ENCODE peak calls at places on chromosomes 3 and 15, in nine cellular contexts. B is RPMI7951, E is naive B cell, R is EL, Q is brain microvascular endothelial cell, P is posterior vena cava, G is AG04449, K is cardiac muscle cell, N is T-helper 2 cell. W is an unnamed sample.

GRCh38 chr3:73036694-73037368 is 24.6 kb upstream of the EBLN2 start:
- DNase-seq in B (no peak), E (no peak), R (peak), Q (no peak), P (no peak), G (no peak), K (no peak), N (no peak), W (no peak)

GRCh38 chr3:124837730-124838186 is 49.4 kb downstream of the ITGB5 start:
- DNase-seq in B (peak), E (no peak), R (peak), Q (peak), P (peak), G (no peak), K (peak), N (no peak), W (peak)

GRCh38 chr3:159239054-159239453 is 437.2 kb downstream of the MFSD1 start:
- DNase-seq in B (no peak), E (no peak), R (no peak), Q (no peak), P (no peak), G (no peak), K (no peak), N (no peak), W (no peak)

GRCh38 chr15:46365612-46366011 is 730.8 kb downstream of the SQOR start:
- DNase-seq in B (peak), E (no peak), R (peak), Q (no peak), P (peak), G (peak), K (peak), N (no peak), W (peak)

GRCh38 chr3:58299839-58300516 is 6.1 kb upstream of the RPP14 start:
- DNase-seq in B (peak), E (peak), R (peak), Q (peak), P (no peak), G (no peak), K (peak), N (no peak), W (peak)

GRCh38 chr3:10406414-10406813 is 85.5 kb upstream of the SEC13 start:
- DNase-seq in B (no peak), E (no peak), R (no peak), Q (no peak), P (no peak), G (no peak), K (no peak), N (no peak), W (no peak)

GRCh38 chr15:74317820-74318375 is 49.5 kb downstream of the CYP11A1 start:
- DNase-seq in B (peak), E (no peak), R (peak), Q (peak), P (peak), G (peak), K (peak), N (no peak), W (peak)

GRCh38 chr3:36403661-36404060 is 23.4 kb downstream of the STAC start:
- DNase-seq in B (no peak), E (no peak), R (peak), Q (no peak), P (no peak), G (no peak), K (no peak), N (no peak), W (peak)

GRCh38 chr15:55526559-55527036 is 18.6 kb upstream of the DNAAF4 start:
- DNase-seq in B (peak), E (no peak), R (peak), Q (peak), P (no peak), G (no peak), K (peak), N (no peak), W (peak)

GRCh38 chr3:61547625-61548024 is 13.7 kb upstream of the PTPRG start:
- DNase-seq in B (no peak), E (no peak), R (no peak), Q (no peak), P (no peak), G (no peak), K (no peak), N (no peak), W (no peak)

GRCh38 chr3:169542347-169542751 is 121.2 kb downstream of the MECOM start:
- DNase-seq in B (no peak), E (no peak), R (no peak), Q (no peak), P (no peak), G (no peak), K (peak), N (no peak), W (no peak)

GRCh38 chr15:41971089-41971892 is 1.1 kb downstream of the EHD4 start:
- DNase-seq in B (peak), E (peak), R (peak), Q (peak), P (peak), G (no peak), K (peak), N (peak), W (peak)

GRCh38 chr3:111277226-111277625 is 205.6 kb downstream of the NECTIN3 start:
- DNase-seq in B (peak), E (no peak), R (peak), Q (peak), P (no peak), G (peak), K (peak), N (no peak), W (peak)

GRCh38 chr3:139213936-139214335 is 129.9 kb upstream of the MRPS22 start:
- DNase-seq in B (no peak), E (no peak), R (no peak), Q (no peak), P (no peak), G (no peak), K (no peak), N (no peak), W (no peak)

GRCh38 chr3:17505856-17506255 is 236.6 kb downstream of the TBC1D5 start:
- DNase-seq in B (peak), E (no peak), R (peak), Q (no peak), P (no peak), G (no peak), K (peak), N (no peak), W (peak)

GRCh38 chr3:137647179-137647578 is 116.9 kb upstream of the SOX14 start:
- DNase-seq in B (no peak), E (no peak), R (no peak), Q (no peak), P (no peak), G (no peak), K (no peak), N (no peak), W (no peak)

GRCh38 chr3:191246628-191247027 is 47.6 kb downstream of the OSTN start:
- DNase-seq in B (peak), E (no peak), R (peak), Q (peak), P (no peak), G (no peak), K (peak), N (no peak), W (peak)

GRCh38 chr3:51887620-51888019 is 12.2 kb upstream of the IQCF5 start:
- DNase-seq in B (no peak), E (no peak), R (no peak), Q (no peak), P (no peak), G (no peak), K (no peak), N (no peak), W (no peak)

GRCh38 chr3:14467723-14468620 is 65.6 kb downstream of the SLC6A6 start:
- DNase-seq in B (peak), E (peak), R (peak), Q (peak), P (no peak), G (no peak), K (peak), N (no peak), W (peak)

GRCh38 chr3:113495035-113495434 is 19.9 kb downstream of the SPICE1 start:
- DNase-seq in B (peak), E (no peak), R (peak), Q (peak), P (no peak), G (no peak), K (peak), N (no peak), W (peak)

GRCh38 chr3:151925419-151925818 is 52.0 kb downstream of the SUCNR1 start:
- DNase-seq in B (peak), E (no peak), R (peak), Q (peak), P (no peak), G (no peak), K (no peak), N (no peak), W (no peak)

GRCh38 chr3:35079403-35079802 is 559.9 kb upstream of the ARPP21 start:
- DNase-seq in B (no peak), E (no peak), R (no peak), Q (no peak), P (no peak), G (no peak), K (no peak), N (no peak), W (no peak)

GRCh38 chr15:58182460-58183163 is 44.4 kb downstream of the AQP9 start:
- DNase-seq in B (peak), E (no peak), R (peak), Q (no peak), P (peak), G (no peak), K (peak), N (no peak), W (peak)

GRCh38 chr3:171943262-171944108 is 95.9 kb upstream of the FNDC3B start:
- DNase-seq in B (no peak), E (no peak), R (no peak), Q (no peak), P (no peak), G (no peak), K (no peak), N (no peak), W (no peak)

GRCh38 chr3:35393916-35394315 is 245.4 kb upstream of the ARPP21 start:
- DNase-seq in B (no peak), E (no peak), R (no peak), Q (peak), P (no peak), G (no peak), K (no peak), N (no peak), W (no peak)

GRCh38 chr15:70955151-70955550 is 62.5 kb downstream of the LRRC49 start:
- DNase-seq in B (peak), E (no peak), R (peak), Q (peak), P (no peak), G (no peak), K (peak), N (no peak), W (no peak)

GRCh38 chr3:126944089-126944965 is 38.6 kb upstream of the PLXNA1 start:
- DNase-seq in B (no peak), E (peak), R (no peak), Q (no peak), P (peak), G (no peak), K (no peak), N (no peak), W (no peak)

GRCh38 chr3:145780301-145780700 is 380.7 kb downstream of the PLOD2 start:
- DNase-seq in B (no peak), E (no peak), R (no peak), Q (no peak), P (no peak), G (no peak), K (no peak), N (no peak), W (no peak)

GRCh38 chr15:41934843-41935242 is 37.5 kb downstream of the EHD4 start:
- DNase-seq in B (peak), E (peak), R (peak), Q (no peak), P (peak), G (no peak), K (no peak), N (peak), W (no peak)

GRCh38 chr3:185207931-185208746 is 45.7 kb downstream of the EHHADH start:
- DNase-seq in B (peak), E (no peak), R (peak), Q (no peak), P (no peak), G (no peak), K (peak), N (no peak), W (no peak)

GRCh38 chr3:125634346-125634964 is 39.2 kb upstream of the OSBPL11 start:
- DNase-seq in B (no peak), E (no peak), R (no peak), Q (no peak), P (no peak), G (no peak), K (no peak), N (no peak), W (no peak)

GRCh38 chr15:26051771-26052685 is 188.9 kb upstream of the ATP10A start:
- DNase-seq in B (no peak), E (no peak), R (peak), Q (no peak), P (no peak), G (no peak), K (no peak), N (no peak), W (peak)

GRCh38 chr15:73367624-73368300 is 996 bp downstream of the HCN4 start:
- DNase-seq in B (no peak), E (no peak), R (no peak), Q (no peak), P (no peak), G (no peak), K (no peak), N (no peak), W (peak)

GRCh38 chr3:23779841-23780240 is 25.9 kb upstream of the UBE2E1 start:
- DNase-seq in B (no peak), E (no peak), R (no peak), Q (no peak), P (no peak), G (no peak), K (no peak), N (no peak), W (no peak)

GRCh38 chr3:16174389-16174788 is at the start of gene GALNT15:
- DNase-seq in B (peak), E (no peak), R (peak), Q (peak), P (peak), G (peak), K (peak), N (no peak), W (peak)

GRCh38 chr15:56820333-56820732 is 87.0 kb upstream of the ZNF280D start:
- DNase-seq in B (no peak), E (no peak), R (no peak), Q (no peak), P (no peak), G (no peak), K (no peak), N (no peak), W (no peak)

GRCh38 chr3:66385066-66385465 is 115.8 kb downstream of the LRIG1 start:
- DNase-seq in B (no peak), E (no peak), R (no peak), Q (no peak), P (no peak), G (no peak), K (no peak), N (no peak), W (no peak)

GRCh38 chr15:31360843-31361763 is 34.5 kb downstream of the KLF13 start:
- DNase-seq in B (no peak), E (peak), R (no peak), Q (no peak), P (no peak), G (no peak), K (no peak), N (no peak), W (no peak)